ENCODE peak calls at places on chromosomes 7 and 10, in four cellular contexts. N is HFFc6, Y is sciatic nerve, H is posterior vena cava. Q is an unnamed sample.

GRCh38 chr7:30596043-30596641 is 1.5 kb downstream of the GARS1 start:
- DNase-seq in N (peak), Y (no peak), H (no peak), Q (peak)

GRCh38 chr10:43166879-43167490 is 28.7 kb downstream of the CSGALNACT2 start:
- DNase-seq in N (no peak), Y (no peak), H (no peak), Q (no peak)

GRCh38 chr10:117086545-117086944 is 51.5 kb downstream of the VAX1 start:
- DNase-seq in N (no peak), Y (no peak), H (no peak), Q (no peak)

GRCh38 chr10:71234970-71235681 is 22.8 kb downstream of the UNC5B start:
- DNase-seq in N (peak), Y (no peak), H (peak), Q (peak)

GRCh38 chr7:44914992-44915607 is 29.8 kb upstream of the PURB start:
- DNase-seq in N (no peak), Y (no peak), H (peak), Q (no peak)

GRCh38 chr7:5766321-5766761 is 15.1 kb downstream of the RNF216 start:
- DNase-seq in N (peak), Y (no peak), H (no peak), Q (peak)

GRCh38 chr10:131554821-131555220 is 243.3 kb upstream of the TCERG1L start:
- DNase-seq in N (no peak), Y (no peak), H (peak), Q (no peak)

GRCh38 chr7:120519224-120519623 is 246.2 kb downstream of the KCND2 start:
- DNase-seq in N (no peak), Y (no peak), H (no peak), Q (no peak)

GRCh38 chr10:87816842-87817178 is 1.2 kb downstream of the ATAD1 start:
- DNase-seq in N (no peak), Y (no peak), H (no peak), Q (no peak)

GRCh38 chr7:32658034-32658944 is 163.0 kb downstream of the AVL9 start:
- DNase-seq in N (peak), Y (no peak), H (no peak), Q (no peak)

GRCh38 chr7:85488406-85488805 is 301.6 kb upstream of the SEMA3D start:
- DNase-seq in N (no peak), Y (no peak), H (no peak), Q (no peak)

Q was measured in EL.